ENCODE peak calls at places on chromosome 19, in nine cellular contexts. D is stomach, L is tibial artery, I is mammary epithelial cell, N is right atrium auricular region, B is Panc1, Y is hepatocyte, K is heart right ventricle, A is transverse colon. O is an unnamed sample. For H3K4me1, the result is how much of the 10 kb centered on the place peaks cover.

GRCh38 chr19:2494447-2495129 is 18.7 kb downstream of the GADD45B start:
- DNase-seq in I (peak), L (peak), A (peak), N (peak), B (no peak), K (peak), Y (peak), D (peak), O (peak)

GRCh38 chr19:49930483-49931011 is 1.2 kb upstream of the NUP62 start:
- DNase-seq in L (no peak), Y (no peak), N (no peak), B (no peak), A (peak), K (peak), D (no peak), I (no peak), O (peak)

GRCh38 chr19:36564391-36564790 is 8.7 kb downstream of the ZNF529 start:
- DNase-seq in A (no peak), D (no peak), I (no peak), K (no peak), B (no peak), Y (no peak), L (no peak), N (no peak), O (no peak)

GRCh38 chr19:29810504-29810871 is 1.3 kb upstream of the CCNE1 start:
- DNase-seq in Y (peak), B (no peak), K (peak), L (no peak), D (no peak), N (no peak), A (peak), I (peak), O (no peak)

GRCh38 chr19:53912653-53913052 is 3.6 kb downstream of the CACNG7 start:
- DNase-seq in L (no peak), I (no peak), K (no peak), Y (no peak), B (no peak), A (no peak), D (no peak), N (no peak), O (peak)

GRCh38 chr19:47719047-47719885 is 6.0 kb downstream of the EHD2 start:
- DNase-seq in I (peak), A (peak), N (peak), L (peak), D (peak), B (no peak), Y (peak), K (peak), O (peak)

GRCh38 chr19:28026636-28027035 is 1186.3 kb downstream of the UQCRFS1 start:
- DNase-seq in Y (no peak), N (peak), A (no peak), D (no peak), L (no peak), I (no peak), B (no peak), K (no peak), O (no peak)

GRCh38 chr19:12139885-12140544 is at the start of gene ZNF20:
- DNase-seq in N (peak), I (peak), L (peak), K (peak), D (peak), Y (peak), A (peak), B (no peak), O (peak)

GRCh38 chr19:28601723-28602440 is 611.1 kb downstream of the UQCRFS1 start:
- DNase-seq in N (no peak), D (no peak), B (no peak), I (no peak), L (no peak), Y (no peak), K (no peak), A (no peak), O (no peak)

GRCh38 chr19:58346961-58347929 is 6.0 kb downstream of the A1BG start:
- DNase-seq in D (peak), Y (peak), I (peak), B (no peak), N (peak), L (peak), K (peak), A (peak), O (peak)

GRCh38 chr19:50358483-50359431 is 6.7 kb downstream of the NAPSA start:
- DNase-seq in L (no peak), I (no peak), B (no peak), N (no peak), K (peak), Y (no peak), A (peak), D (peak), O (peak)

GRCh38 chr19:50377051-50377441 is 789 bp downstream of the NR1H2 start:
- DNase-seq in D (peak), K (no peak), Y (no peak), N (no peak), B (no peak), A (peak), L (no peak), I (no peak), O (no peak)

GRCh38 chr19:6424939-6425731 is 524 bp upstream of the KHSRP start:
- DNase-seq in L (peak), N (peak), B (peak), D (peak), K (peak), A (peak), I (peak), Y (peak), O (peak)

GRCh38 chr19:13035820-13036365 is 40.6 kb downstream of the NFIX start:
- DNase-seq in D (no peak), N (no peak), I (no peak), B (no peak), A (no peak), Y (no peak), K (no peak), L (no peak), O (peak)

GRCh38 chr19:5125797-5126497 is 157.0 kb downstream of the KDM4B start:
- DNase-seq in Y (no peak), N (no peak), I (no peak), A (no peak), B (no peak), D (no peak), K (no peak), L (no peak), O (no peak)

GRCh38 chr19:2542341-2543069 is 66.6 kb downstream of the GADD45B start:
- DNase-seq in D (no peak), Y (no peak), N (no peak), A (peak), B (no peak), L (no peak), K (no peak), I (no peak), O (no peak)

GRCh38 chr19:51114087-51114714 is 6.0 kb upstream of the CTU1 start:
- DNase-seq in A (no peak), I (no peak), Y (no peak), D (no peak), K (no peak), B (no peak), N (no peak), L (no peak), O (no peak)

GRCh38 chr19:53907690-53908089 is 1.4 kb upstream of the CACNG7 start:
- DNase-seq in D (no peak), A (no peak), K (no peak), Y (no peak), B (no peak), I (no peak), N (no peak), L (no peak), O (no peak)

GRCh38 chr19:39014037-39014436 is 18.3 kb downstream of the FBXO27 start:
- DNase-seq in B (no peak), N (no peak), K (no peak), Y (no peak), D (no peak), I (no peak), A (no peak), L (no peak), O (no peak)

GRCh38 chr19:13613447-13613846 is 107.2 kb upstream of the CACNA1A start:
- DNase-seq in Y (no peak), D (no peak), N (no peak), L (no peak), A (no peak), I (no peak), B (no peak), K (no peak), O (no peak)

GRCh38 chr19:38880882-38881609 is 3.0 kb upstream of the RINL start:
- DNase-seq in I (no peak), K (no peak), Y (no peak), D (no peak), N (no peak), L (no peak), B (no peak), A (no peak), O (no peak)

GRCh38 chr19:31261651-31262331 is 87.4 kb downstream of the TSHZ3 start:
- DNase-seq in A (no peak), D (peak), B (no peak), Y (no peak), K (no peak), I (no peak), N (no peak), L (no peak), O (no peak)

GRCh38 chr19:14081797-14082674 is 3.5 kb downstream of the C19orf67 start:
- DNase-seq in B (no peak), I (peak), N (peak), D (peak), Y (peak), K (peak), A (peak), L (peak), O (peak)

GRCh38 chr19:3389876-3390361 is 23.5 kb downstream of the NFIC start:
- DNase-seq in K (no peak), N (no peak), B (no peak), D (peak), I (no peak), L (no peak), A (no peak), Y (no peak), O (no peak)

GRCh38 chr19:2239173-2239572 is 2.5 kb downstream of the SF3A2 start:
- DNase-seq in B (no peak), D (no peak), K (no peak), L (no peak), A (no peak), N (no peak), I (no peak), Y (no peak), O (no peak)

DNA sequence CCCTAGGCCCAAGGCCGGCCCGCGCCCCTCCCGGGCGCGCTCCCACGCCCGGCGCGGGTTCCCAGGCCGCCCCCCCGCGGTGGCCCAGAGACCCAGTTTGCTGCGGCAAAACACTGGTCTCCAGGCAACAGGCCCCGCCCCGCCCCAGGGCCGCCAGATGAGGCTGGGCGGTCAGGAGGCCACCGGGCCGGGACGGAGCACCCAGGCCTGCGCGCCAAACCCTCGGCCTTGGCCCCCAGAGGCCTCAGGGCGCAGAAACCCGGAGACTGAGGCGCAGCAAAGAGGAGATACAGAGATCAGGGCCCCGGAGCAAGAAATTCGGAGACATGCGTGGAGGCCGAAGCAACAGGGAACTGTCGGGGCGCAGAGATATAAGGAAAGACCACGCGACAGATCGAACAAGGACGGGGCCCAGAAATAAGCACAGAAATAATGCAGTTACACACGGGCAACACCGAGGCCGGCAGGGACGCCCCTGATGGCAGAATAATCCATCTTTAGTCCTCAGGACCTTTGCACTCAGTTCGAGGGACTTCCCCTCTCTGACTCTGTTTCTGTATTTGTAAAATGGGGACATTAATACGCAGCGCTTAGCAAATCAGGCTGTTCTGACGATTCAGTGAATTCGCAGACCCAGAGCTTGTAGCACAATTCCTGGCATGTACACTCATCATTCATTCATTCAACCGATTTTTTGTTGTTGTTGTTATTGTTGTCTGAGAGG is 20.8 kb upstream of the ERCC1 start:
- DNase-seq in L (peak), K (peak), B (no peak), I (peak), Y (peak), A (peak), N (peak), D (peak), O (peak)
- H3K4me1 ChIP-seq in L (under half), K (under half), B (under half), I (under half), Y (under half), A (under half), N (under half), D (under half), O (under half)

GRCh38 chr19:10500247-10500592 is 2.9 kb downstream of the KEAP1 start:
- DNase-seq in Y (no peak), N (no peak), I (no peak), K (no peak), B (no peak), D (no peak), L (no peak), A (no peak), O (no peak)
- H3K4me3 ChIP-seq in Y (no peak), N (no peak), I (no peak), K (no peak), B (no peak), D (no peak), L (no peak), A (no peak), O (no peak)

GRCh38 chr19:44907613-44908012 is 2.0 kb downstream of the APOE start:
- DNase-seq in K (no peak), A (no peak), L (no peak), Y (no peak), N (no peak), I (no peak), D (no peak), B (no peak), O (no peak)

GRCh38 chr19:44905437-44906160 is at the start of gene APOE:
- DNase-seq in N (no peak), L (no peak), Y (peak), A (peak), D (no peak), K (no peak), B (no peak), I (no peak), O (peak)

GRCh38 chr19:44903602-44904425 is 1.8 kb upstream of the APOE start:
- DNase-seq in K (peak), B (no peak), L (peak), Y (peak), D (peak), I (no peak), N (peak), A (peak), O (peak)

GRCh38 chr19:44903216-44903601 is 2.4 kb upstream of the APOE start:
- DNase-seq in Y (peak), K (no peak), L (no peak), B (no peak), I (no peak), D (no peak), N (no peak), A (no peak), O (no peak)

GRCh38 chr19:44904426-44904994 is 1.1 kb upstream of the APOE start:
- DNase-seq in N (no peak), A (no peak), K (no peak), L (no peak), B (no peak), D (no peak), I (no peak), Y (peak), O (no peak)
- TF ChIP-seq CTCF in N (no peak), A (no peak), K (no peak), L (no peak), B (peak), D (no peak), I (no peak), Y (peak), O (no peak)

DNA sequence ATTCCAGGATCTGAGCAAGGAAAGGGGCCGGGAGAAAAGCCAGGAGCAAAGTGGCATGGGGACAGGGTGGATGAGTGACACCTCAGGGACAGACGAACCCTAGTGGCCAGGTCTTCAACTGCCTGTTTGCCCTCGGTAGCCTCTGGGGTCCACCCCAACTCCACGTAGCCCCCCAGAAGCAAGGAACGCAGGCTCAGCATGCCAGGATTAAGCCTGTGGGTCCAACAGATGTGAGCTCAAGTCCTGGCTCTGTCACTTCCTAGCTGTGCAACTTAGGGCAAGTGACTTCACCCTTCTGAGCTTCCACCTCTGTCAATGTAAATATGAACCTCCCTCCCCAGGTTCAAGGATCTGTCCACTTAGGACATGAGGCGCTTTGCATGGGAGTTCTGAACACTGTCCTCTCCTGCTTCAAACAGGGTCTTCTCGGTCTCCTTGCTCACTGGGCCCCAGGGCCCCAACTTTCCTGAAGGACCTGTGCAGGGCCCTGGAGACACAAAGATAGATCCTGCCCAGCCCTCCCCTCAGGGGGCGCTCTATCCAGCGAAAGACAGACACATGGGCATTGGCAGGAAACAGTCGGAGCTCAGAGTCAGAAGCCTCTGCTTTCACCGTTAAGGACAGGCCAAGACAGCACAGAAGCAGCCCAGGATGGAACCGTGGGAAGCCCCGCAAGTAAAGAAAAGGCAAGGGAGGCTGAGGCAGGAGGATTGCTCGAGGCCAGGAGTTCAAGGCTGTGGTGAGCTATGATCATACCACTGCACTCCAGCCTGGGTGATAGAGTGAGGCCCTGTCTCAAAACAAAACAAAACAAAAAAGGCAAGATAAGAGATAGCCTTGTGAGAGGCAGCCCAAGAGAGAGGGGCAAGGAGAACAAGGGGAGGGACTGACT is 13.2 kb downstream of the SYDE1 start:
- DNase-seq in I (no peak), Y (no peak), N (no peak), D (no peak), B (no peak), A (no peak), K (no peak), L (no peak), O (no peak)
- H3K4me1 ChIP-seq in I (under half), Y (under half), N (under half), D (under half), B (under half), A (under half), K (under half), L (under half), O (under half)

GRCh38 chr19:46408611-46409039 is 4.7 kb downstream of the CCDC8 start:
- DNase-seq in Y (peak), K (peak), L (peak), I (no peak), B (no peak), D (peak), A (peak), N (peak), O (peak)

GRCh38 chr19:46407891-46408426 is 5.4 kb downstream of the CCDC8 start:
- DNase-seq in K (no peak), D (no peak), B (no peak), A (no peak), I (no peak), L (no peak), N (no peak), Y (peak), O (peak)

GRCh38 chr19:46402725-46403124 is 10.6 kb downstream of the CCDC8 start:
- DNase-seq in K (no peak), B (no peak), I (no peak), L (no peak), D (no peak), Y (peak), A (no peak), N (no peak), O (no peak)

GRCh38 chr19:46404884-46405658 is 8.3 kb downstream of the CCDC8 start:
- DNase-seq in I (no peak), A (no peak), B (no peak), L (no peak), N (no peak), D (no peak), Y (peak), K (no peak), O (peak)

DNA sequence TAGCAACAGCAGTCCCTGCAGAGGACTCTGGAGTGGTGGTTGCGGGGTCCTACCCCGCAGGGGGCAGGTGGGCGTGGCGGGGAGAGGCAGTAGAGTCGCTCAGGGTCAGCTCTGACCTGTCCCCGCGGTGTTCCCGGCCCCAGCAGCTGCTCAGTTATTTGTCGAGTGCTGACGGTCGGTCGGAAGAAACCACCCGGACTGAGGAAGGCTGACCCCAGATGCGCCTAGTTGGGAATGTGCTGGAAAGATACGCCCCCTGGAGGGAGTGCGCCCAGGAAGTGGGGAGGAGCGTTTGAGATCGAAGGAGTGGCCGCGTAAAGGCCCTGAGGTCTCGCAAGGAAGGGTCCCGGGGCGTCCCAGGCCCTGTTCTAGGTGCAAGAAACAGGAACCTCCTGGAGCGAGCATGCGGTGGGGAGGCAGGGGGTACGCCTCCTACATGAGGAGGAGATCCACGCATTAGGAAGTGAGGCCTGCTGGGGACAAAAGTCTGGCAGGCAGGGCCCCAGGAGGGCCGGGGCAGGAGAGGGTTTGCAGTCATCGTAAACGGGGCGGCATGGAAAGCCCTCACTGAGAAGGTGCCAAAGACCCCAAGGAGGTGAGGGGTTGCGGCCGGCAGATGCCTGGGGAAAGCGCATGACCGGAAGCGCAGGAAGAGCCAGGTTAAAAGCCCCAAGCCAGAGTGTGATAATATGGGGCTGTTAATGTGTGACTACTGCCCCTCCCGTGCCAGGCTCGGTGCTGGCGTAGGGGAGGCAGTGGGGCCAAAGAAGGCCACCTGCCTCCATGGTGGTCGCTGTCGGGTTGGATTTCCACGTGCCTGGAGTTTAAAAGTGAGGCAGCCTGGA is 9.1 kb downstream of the CCDC8 start:
- DNase-seq in A (peak), Y (peak), B (no peak), N (peak), I (no peak), D (peak), K (peak), L (peak), O (peak)
- H3K4me3 ChIP-seq in A (peak), Y (peak), B (peak), N (peak), I (peak), D (peak), K (peak), L (peak), O (peak)

GRCh38 chr19:33683881-33684549 is 62.3 kb downstream of the CHST8 start:
- DNase-seq in B (no peak), L (no peak), Y (peak), I (peak), K (peak), N (no peak), D (no peak), A (no peak), O (peak)

GRCh38 chr19:33684550-33685303 is 63.0 kb downstream of the CHST8 start:
- DNase-seq in Y (no peak), I (no peak), A (no peak), N (no peak), D (no peak), L (no peak), K (no peak), B (no peak), O (peak)

GRCh38 chr19:33686246-33686645 is 64.5 kb downstream of the CHST8 start:
- DNase-seq in A (no peak), I (no peak), D (no peak), L (no peak), Y (no peak), N (no peak), B (no peak), K (no peak), O (peak)

GRCh38 chr19:33686687-33687541 is 65.2 kb downstream of the CHST8 start:
- DNase-seq in L (peak), D (no peak), N (no peak), A (no peak), Y (no peak), B (no peak), I (no peak), K (no peak), O (no peak)

GRCh38 chr19:33685541-33685940 is 63.8 kb downstream of the CHST8 start:
- DNase-seq in N (no peak), A (no peak), L (no peak), Y (no peak), B (no peak), I (no peak), K (no peak), D (no peak), O (no peak)
- TF ChIP-seq CTCF in N (no peak), A (no peak), L (no peak), Y (no peak), B (no peak), I (no peak), K (no peak), D (no peak), O (no peak)